ENCODE peak calls at places on chromosomes 11 and 22, in four cellular contexts. U is left ventricle myocardium inferior, E is adrenal gland, H is kidney epithelial cell. K is an unnamed sample.

GRCh38 chr11:111539426-111540113 is 950 bp upstream of the LAYN start:
- DNase-seq in U (no peak), E (no peak), H (no peak), K (no peak)

GRCh38 chr11:122632178-122632824 is 23.2 kb upstream of the UBASH3B start:
- DNase-seq in U (no peak), E (no peak), H (no peak), K (no peak)

GRCh38 chr11:75241906-75242644 is 1.5 kb downstream of the TPBGL start:
- DNase-seq in U (no peak), E (no peak), H (no peak), K (no peak)

GRCh38 chr11:3340025-3340424 is 38.9 kb downstream of the ZNF195 start:
- DNase-seq in U (no peak), E (no peak), H (peak; percentile 37), K (peak; percentile 71)

GRCh38 chr22:38193580-38193979 is 8.2 kb upstream of the MAFF start:
- DNase-seq in U (peak; percentile 46), E (peak; percentile 86), H (no peak), K (no peak)

GRCh38 chr22:20159088-20159487 is 8.2 kb upstream of the CCDC188 start:
- DNase-seq in U (no peak), E (no peak), H (no peak), K (no peak)

GRCh38 chr11:11382858-11383532 is 29.9 kb upstream of the CSNK2A3 start:
- DNase-seq in U (no peak), E (no peak), H (no peak), K (no peak)

GRCh38 chr11:690738-691633 is 4.0 kb downstream of the DEAF1 start:
- DNase-seq in U (no peak), E (no peak), H (no peak), K (no peak)

GRCh38 chr11:113974741-113975470 is at the start of gene HTR3A:
- DNase-seq in U (peak; percentile 65), E (peak; percentile 70), H (no peak), K (peak; percentile 37)

DNA sequence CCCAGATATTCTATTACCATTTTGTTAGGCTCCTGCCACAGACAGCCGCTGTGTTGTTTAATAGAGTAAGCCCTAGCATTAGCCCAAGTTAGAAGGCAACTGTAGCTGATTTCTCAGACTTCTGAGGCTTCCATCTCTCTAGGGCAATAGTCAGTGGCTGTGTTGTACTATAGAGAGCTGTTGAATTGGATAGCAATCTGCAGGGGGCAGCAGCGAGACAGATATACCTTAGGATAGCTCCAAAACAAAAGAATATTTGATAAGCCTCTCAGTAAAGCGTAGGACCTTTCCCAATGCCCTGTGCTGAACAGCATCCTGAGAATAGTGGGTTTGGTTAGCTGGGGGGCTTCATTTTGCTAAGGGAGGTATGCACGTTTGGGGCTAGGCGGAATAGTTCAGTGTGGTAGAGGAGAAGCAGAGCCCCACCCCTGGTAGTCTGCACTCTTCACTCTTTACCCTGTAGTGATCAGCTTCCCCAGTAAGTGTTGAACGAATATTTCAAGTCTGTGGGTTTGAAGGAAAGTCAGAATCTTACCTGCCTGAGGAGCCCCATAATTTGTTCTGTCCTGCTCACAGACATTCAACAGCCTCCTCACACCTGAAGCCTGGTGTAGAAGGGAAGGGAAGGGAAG is 515.1 kb downstream of the INSC start:
- DNase-seq in U (peak; percentile 35), E (no peak), H (no peak), K (no peak)
- TF ChIP-seq CTCF in U (peak; percentile 47), E (no peak), H (peak; percentile 15), K (no peak)

GRCh38 chr11:65547446-65548125 is 10.6 kb downstream of the LTBP3 start:
- DNase-seq in U (no peak), E (no peak), H (no peak), K (no peak)
- H3K4me3 ChIP-seq in U (no peak overlapping the region), E (no peak overlapping the region), H (no peak overlapping the region), K (no peak overlapping the region)

GRCh38 chr22:29031236-29031982 is 30.2 kb downstream of the C22orf31 start:
- DNase-seq in U (no peak), E (peak; percentile 94), H (peak; percentile 99), K (peak; percentile 97)

GRCh38 chr22:29029202-29030000 is 32.2 kb downstream of the C22orf31 start:
- DNase-seq in U (no peak), E (no peak), H (no peak), K (no peak)

GRCh38 chr22:29030618-29031235 is 30.9 kb downstream of the C22orf31 start:
- DNase-seq in U (peak; percentile 73), E (peak; percentile 96), H (peak; percentile 72), K (peak; percentile 85)

GRCh38 chr22:29028468-29028867 is 33.2 kb downstream of the C22orf31 start:
- DNase-seq in U (no peak), E (no peak), H (no peak), K (no peak)

DNA sequence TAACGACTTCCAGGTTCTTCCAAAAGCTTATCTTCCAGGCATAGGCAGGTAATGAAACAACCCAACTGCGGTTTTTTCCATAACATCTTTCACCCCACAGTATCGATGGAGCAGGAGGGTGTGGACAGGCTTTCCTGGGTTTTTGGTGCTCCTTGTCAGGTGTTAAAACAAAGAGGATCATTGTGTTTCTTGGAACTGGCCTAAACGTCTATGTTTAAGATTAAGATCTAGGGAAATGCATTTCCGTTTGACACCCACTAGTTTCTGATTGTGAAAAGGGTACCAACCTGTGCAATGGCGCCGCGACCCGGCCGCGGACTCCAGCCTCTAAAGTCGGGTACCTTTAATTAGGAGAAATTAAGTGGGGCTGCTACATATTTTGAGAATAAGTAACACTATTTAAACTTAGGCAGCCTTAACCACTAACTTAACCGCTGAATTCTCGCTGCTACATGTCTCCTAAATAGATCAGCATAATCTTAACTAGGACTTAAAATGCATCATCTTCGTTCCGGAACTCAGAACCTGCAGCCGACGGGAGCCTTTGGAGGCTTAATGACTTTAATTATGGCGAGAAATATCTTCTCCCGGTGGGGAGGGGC is 31.5 kb downstream of the C22orf31 start:
- DNase-seq in U (no peak), E (no peak), H (no peak), K (no peak)
- TF ChIP-seq CTCF in U (no peak), E (no peak), H (peak; percentile 20), K (no peak)

GRCh38 chr22:23534201-23534850 is 45.8 kb downstream of the IGLL1 start:
- DNase-seq in U (no peak), E (no peak), H (no peak), K (no peak)

GRCh38 chr22:23533328-23533762 is 46.7 kb downstream of the IGLL1 start:
- DNase-seq in U (no peak), E (no peak), H (no peak), K (peak; percentile 38)

GRCh38 chr22:23534851-23535717 is 45.0 kb downstream of the IGLL1 start:
- DNase-seq in U (no peak), E (no peak), H (no peak), K (no peak)

GRCh38 chr22:23532756-23533155 is 47.3 kb downstream of the IGLL1 start:
- DNase-seq in U (no peak), E (no peak), H (no peak), K (no peak)

GRCh38 chr22:23533771-23534191 is 46.3 kb downstream of the IGLL1 start:
- DNase-seq in U (no peak), E (no peak), H (no peak), K (no peak)
- H3K4me3 ChIP-seq in U (no peak overlapping the region), E (no peak overlapping the region), H (no peak overlapping the region), K (no peak overlapping the region)

DNA sequence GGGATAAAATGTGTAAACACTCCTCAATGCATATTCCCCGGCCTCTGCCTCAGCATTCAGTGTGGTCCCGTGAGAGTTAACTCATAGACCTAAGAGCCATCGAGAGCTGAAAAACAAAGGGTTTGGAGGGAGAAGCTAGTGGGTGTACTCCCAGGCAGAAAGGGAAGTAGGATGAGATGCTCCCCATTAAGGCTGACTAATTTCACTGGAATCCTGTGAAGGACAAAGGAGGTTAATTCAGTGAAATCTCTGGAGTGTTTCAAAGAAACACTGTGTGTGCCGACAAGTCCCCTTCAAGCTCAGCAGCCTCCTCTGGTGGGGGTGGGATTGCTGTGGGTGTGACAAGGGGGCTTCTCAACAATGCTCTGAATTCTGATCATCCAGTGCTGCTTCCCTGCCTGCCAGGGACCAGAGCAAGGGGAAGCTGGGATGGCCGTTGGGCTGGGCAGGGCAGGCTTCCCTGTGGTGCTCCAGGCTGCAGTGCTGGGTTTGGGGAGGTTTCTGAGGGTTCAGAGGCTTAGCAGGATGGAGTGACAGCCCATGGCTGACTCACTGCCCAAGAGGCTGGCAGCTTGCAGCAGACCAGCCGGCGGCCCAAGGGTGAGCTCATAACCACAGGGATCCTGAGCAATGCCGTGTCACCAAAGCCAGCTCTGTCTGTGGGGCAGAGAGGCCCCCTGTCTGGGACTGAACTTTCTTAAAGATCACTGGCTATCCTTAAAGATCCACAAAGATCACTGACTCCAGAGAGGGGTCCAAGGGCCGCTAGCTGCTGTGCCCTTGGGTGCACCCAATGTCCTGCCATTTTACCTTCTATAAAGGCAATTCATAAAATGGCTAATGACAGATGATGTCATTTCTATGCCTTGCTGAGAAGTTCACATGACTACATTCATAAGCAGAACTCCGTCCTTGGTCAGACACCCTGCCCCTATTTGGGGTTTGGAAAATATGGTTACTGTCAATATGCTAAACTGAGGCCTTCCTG is 61.3 kb upstream of the BMAL1 start:
- DNase-seq in U (no peak), E (peak; percentile 78), H (peak; percentile 97), K (peak; percentile 99)
- TF ChIP-seq CTCF in U (no peak), E (no peak), H (peak; percentile 35), K (no peak)

K was measured in foreskin fibroblast.